ENCODE peak calls at places on chromosomes 11 and 22, in five cellular contexts. G is OCI-LY7; E is prostate gland; Z is thoracic aorta; X is CD4-positive, alpha-beta T cell. F is an unnamed sample.

GRCh38 chr11:15206791-15207190 is 92.1 kb downstream of the INSC start:
- DNase-seq in G (no peak), E (no peak), Z (no peak), X (no peak), F (no peak)

GRCh38 chr11:83220279-83220678 is 26.8 kb downstream of the ANKRD42 start:
- DNase-seq in G (no peak), E (no peak), Z (no peak), X (no peak), F (no peak)

GRCh38 chr11:134536677-134537076 is 124.6 kb upstream of the B3GAT1 start:
- DNase-seq in G (no peak), E (no peak), Z (no peak), X (no peak), F (peak)

GRCh38 chr11:65078151-65078550 is 5.7 kb downstream of the CDCA5 start:
- DNase-seq in G (peak), E (no peak), Z (no peak), X (peak), F (peak)

GRCh38 chr11:3824714-3825472 is 15.9 kb downstream of the RHOG start:
- DNase-seq in G (peak), E (no peak), Z (no peak), X (peak), F (peak)

GRCh38 chr11:131898872-131899400 is 528.5 kb downstream of the NTM start:
- DNase-seq in G (no peak), E (no peak), Z (no peak), X (no peak), F (no peak)

GRCh38 chr22:46136539-46137217 is 13.6 kb upstream of the PPARA start:
- DNase-seq in G (no peak), E (no peak), Z (no peak), X (no peak), F (no peak)

GRCh38 chr11:114912826-114913225 is 234.5 kb downstream of the NXPE2 start:
- DNase-seq in G (no peak), E (no peak), Z (no peak), X (no peak), F (no peak)

GRCh38 chr11:61293869-61294716 is 1.0 kb downstream of the VWCE start:
- DNase-seq in G (peak), E (no peak), Z (peak), X (no peak), F (peak)

GRCh38 chr11:27355575-27356104 is 7.4 kb downstream of the CCDC34 start:
- DNase-seq in G (no peak), E (no peak), Z (no peak), X (no peak), F (no peak)

GRCh38 chr11:47969401-47969800 is 11.0 kb upstream of the PTPRJ start:
- DNase-seq in G (no peak), E (no peak), Z (no peak), X (no peak), F (no peak)

GRCh38 chr11:2746401-2747230 is 46.8 kb upstream of the KCNQ1OT1 start:
- DNase-seq in G (no peak), E (no peak), Z (no peak), X (no peak), F (no peak)

GRCh38 chr11:113293936-113294335 is 20.4 kb upstream of the TTC12 start:
- DNase-seq in G (no peak), E (no peak), Z (no peak), X (no peak), F (no peak)

GRCh38 chr11:111347002-111347722 is 31.9 kb downstream of the POU2AF1 start:
- DNase-seq in G (no peak), E (no peak), Z (no peak), X (no peak), F (no peak)

GRCh38 chr11:61693897-61694840 is 14.0 kb downstream of the DAGLA start:
- DNase-seq in G (no peak), E (no peak), Z (no peak), X (no peak), F (no peak)

GRCh38 chr22:46115755-46116490 is 34.4 kb upstream of the PPARA start:
- DNase-seq in G (no peak), E (no peak), Z (no peak), X (no peak), F (no peak)

GRCh38 chr11:124657922-124658321 is 15.6 kb downstream of the SIAE start:
- DNase-seq in G (no peak), E (no peak), Z (no peak), X (no peak), F (no peak)

GRCh38 chr22:42643632-42644421 is 3.4 kb upstream of the ATP5MGL start:
- DNase-seq in G (no peak), E (no peak), Z (no peak), X (no peak), F (no peak)

GRCh38 chr22:50017701-50018224 is 5.2 kb upstream of the IL17REL start:
- DNase-seq in G (no peak), E (no peak), Z (no peak), X (no peak), F (no peak)

GRCh38 chr11:104054911-104055529 is 18.6 kb downstream of the DDI1 start:
- DNase-seq in G (no peak), E (no peak), Z (no peak), X (no peak), F (no peak)

GRCh38 chr11:44621784-44622183 is 56.3 kb downstream of the CD82 start:
- DNase-seq in G (no peak), E (no peak), Z (no peak), X (peak), F (no peak)

GRCh38 chr11:77073328-77074001 is 6.7 kb downstream of the CAPN5 start:
- DNase-seq in G (no peak), E (peak), Z (peak), X (peak), F (no peak)

GRCh38 chr11:65185869-65186341 is 4.2 kb downstream of the CAPN1 start:
- DNase-seq in G (peak), E (no peak), Z (no peak), X (no peak), F (no peak)

GRCh38 chr11:26950260-26950719 is 43.6 kb upstream of the FIBIN start:
- DNase-seq in G (no peak), E (no peak), Z (no peak), X (no peak), F (no peak)

GRCh38 chr11:44609028-44609782 is 43.7 kb downstream of the CD82 start:
- DNase-seq in G (peak), E (no peak), Z (no peak), X (no peak), F (no peak)

GRCh38 chr11:103585911-103586310 is 450.5 kb upstream of the DDI1 start:
- DNase-seq in G (no peak), E (no peak), Z (no peak), X (no peak), F (no peak)

GRCh38 chr11:120959189-120959588 is 64.7 kb upstream of the TBCEL start:
- DNase-seq in G (no peak), E (no peak), Z (no peak), X (no peak), F (no peak)

GRCh38 chr11:93537022-93537421 is 6.2 kb downstream of the SMCO4 start:
- DNase-seq in G (no peak), E (peak), Z (no peak), X (no peak), F (no peak)

GRCh38 chr11:77154381-77155081 is 26.5 kb downstream of the MYO7A start:
- DNase-seq in G (no peak), E (no peak), Z (no peak), X (no peak), F (no peak)

GRCh38 chr22:46409631-46410210 is 74.2 kb downstream of the TRMU start:
- DNase-seq in G (no peak), E (no peak), Z (no peak), X (no peak), F (no peak)

GRCh38 chr22:32518351-32518750 is 43.7 kb downstream of the FBXO7 start:
- DNase-seq in G (no peak), E (no peak), Z (no peak), X (no peak), F (no peak)

GRCh38 chr11:128179049-128179448 is 408.3 kb downstream of the ETS1 start:
- DNase-seq in G (no peak), E (no peak), Z (no peak), X (no peak), F (no peak)

GRCh38 chr11:119470316-119471266 is 47.6 kb upstream of the THY1 start:
- DNase-seq in G (no peak), E (no peak), Z (no peak), X (no peak), F (no peak)

GRCh38 chr22:42719656-42720262 is 911 bp downstream of the A4GALT start:
- DNase-seq in G (peak), E (no peak), Z (no peak), X (no peak), F (no peak)

GRCh38 chr11:87477321-87477720 is 439.6 kb downstream of the TMEM135 start:
- DNase-seq in G (no peak), E (no peak), Z (no peak), X (no peak), F (no peak)

GRCh38 chr11:133957926-133958325 is 1.2 kb upstream of the IGSF9B start:
- DNase-seq in G (no peak), E (no peak), Z (no peak), X (no peak), F (no peak)

DNA sequence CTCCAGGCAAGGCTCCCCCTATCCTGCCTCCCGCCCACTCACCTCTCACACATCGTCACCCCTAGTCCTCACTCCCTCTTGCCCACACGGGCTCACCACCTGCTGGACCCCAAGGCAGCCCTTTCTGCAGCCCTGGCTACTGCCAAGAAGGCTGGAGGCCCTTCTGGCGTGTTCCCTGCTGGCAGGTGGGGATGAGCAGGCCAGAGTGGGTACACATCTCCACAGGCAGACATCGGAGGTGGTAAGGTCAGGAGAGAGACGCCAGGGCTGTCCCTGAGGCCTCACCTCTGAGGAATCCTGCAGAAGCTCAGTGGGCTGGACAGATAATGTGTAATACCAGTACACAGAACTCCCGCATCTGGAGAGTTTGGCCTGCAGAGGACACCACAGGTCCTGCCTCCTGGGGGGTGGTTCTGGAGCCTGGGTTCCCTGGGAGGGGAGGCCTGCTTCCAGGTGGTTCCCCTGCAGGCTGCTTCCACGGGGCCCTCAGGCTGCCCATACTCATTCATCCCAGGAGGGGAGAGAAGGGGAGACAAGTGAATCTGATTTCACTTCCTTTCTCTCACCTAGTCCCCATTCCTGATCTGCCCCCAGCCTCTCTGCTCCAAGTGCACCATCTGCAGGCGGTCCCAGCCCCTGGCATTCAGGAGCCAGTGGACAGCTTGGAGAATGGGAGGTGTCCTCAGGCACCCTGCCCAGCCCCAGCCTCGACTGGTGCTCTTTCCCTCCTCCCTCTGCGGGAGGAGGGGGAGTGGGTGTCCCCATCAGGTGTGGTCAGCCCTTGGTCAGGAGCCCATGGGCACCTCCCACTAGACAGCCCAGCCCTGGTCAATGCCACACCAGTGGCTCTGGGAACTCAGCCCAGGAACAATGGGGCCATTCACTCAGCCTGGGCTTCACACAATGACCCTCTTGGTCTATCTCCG is 6.1 kb upstream of the CHST1 start:
- DNase-seq in G (no peak), E (no peak), Z (no peak), X (no peak), F (no peak)
- TF ChIP-seq CTCF in G (no peak), E (no peak), Z (no peak), X (no peak), F (no peak)

GRCh38 chr22:25895678-25896077 is 153.7 kb downstream of the MYO18B start:
- DNase-seq in G (no peak), E (no peak), Z (no peak), X (no peak), F (no peak)

GRCh38 chr22:25892678-25893077 is 150.7 kb downstream of the MYO18B start:
- DNase-seq in G (no peak), E (no peak), Z (no peak), X (no peak), F (no peak)

GRCh38 chr22:25896592-25896991 is 154.6 kb downstream of the MYO18B start:
- DNase-seq in G (no peak), E (no peak), Z (no peak), X (no peak), F (no peak)

GRCh38 chr22:25898707-25899365 is 156.8 kb downstream of the MYO18B start:
- DNase-seq in G (no peak), E (no peak), Z (no peak), X (no peak), F (no peak)

GRCh38 chr22:25896098-25896497 is 154.1 kb downstream of the MYO18B start:
- DNase-seq in G (peak), E (no peak), Z (no peak), X (no peak), F (no peak)
- TF ChIP-seq CTCF in G (peak), E (no peak), Z (no peak), X (no peak), F (no peak)

DNA sequence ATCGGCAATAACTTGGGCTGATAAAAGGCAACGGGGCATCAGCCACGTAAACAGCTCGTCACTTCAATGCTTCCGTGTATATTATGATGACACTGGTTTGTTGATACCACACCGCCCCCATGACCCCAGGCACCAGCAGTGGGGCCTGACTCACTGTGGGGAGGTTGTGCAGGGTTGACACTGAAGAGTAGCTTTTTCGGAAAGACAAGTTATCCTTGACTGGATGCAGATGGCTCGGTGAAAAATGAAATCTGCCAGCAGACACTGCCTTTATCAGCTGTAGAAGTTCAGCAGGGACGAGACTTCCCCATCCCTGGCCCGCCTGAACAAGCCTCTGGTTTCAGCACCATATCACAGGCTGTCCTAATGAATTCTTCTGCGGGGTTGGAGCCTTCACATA is 55.6 kb downstream of the WT1 start:
- DNase-seq in G (no peak), E (no peak), Z (no peak), X (no peak), F (no peak)
- TF ChIP-seq CTCF in G (no peak), E (no peak), Z (no peak), X (no peak), F (no peak)

DNA sequence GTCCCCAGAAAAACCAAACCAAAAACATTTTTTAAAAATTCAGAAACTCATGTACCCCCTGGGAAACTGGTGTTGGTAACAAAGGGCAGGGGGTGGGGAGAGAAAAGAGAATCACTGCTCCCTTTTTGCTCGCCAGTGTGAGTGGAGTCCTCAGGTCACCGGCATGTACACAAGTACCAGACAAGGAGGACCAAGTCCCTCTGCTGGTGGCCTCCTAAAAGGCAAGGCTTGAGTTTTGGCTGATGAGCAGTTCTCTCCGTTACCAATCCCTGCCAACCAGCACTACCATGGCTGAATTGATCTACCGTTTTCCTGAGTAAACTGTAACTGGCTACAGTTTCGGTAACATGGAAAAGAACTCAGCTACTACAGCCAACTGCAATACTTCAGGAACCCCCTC is 22.0 kb downstream of the APOL5 start:
- DNase-seq in G (no peak), E (no peak), Z (no peak), X (no peak), F (no peak)
- TF ChIP-seq CTCF in G (peak), E (no peak), Z (peak), X (peak), F (no peak)

DNA sequence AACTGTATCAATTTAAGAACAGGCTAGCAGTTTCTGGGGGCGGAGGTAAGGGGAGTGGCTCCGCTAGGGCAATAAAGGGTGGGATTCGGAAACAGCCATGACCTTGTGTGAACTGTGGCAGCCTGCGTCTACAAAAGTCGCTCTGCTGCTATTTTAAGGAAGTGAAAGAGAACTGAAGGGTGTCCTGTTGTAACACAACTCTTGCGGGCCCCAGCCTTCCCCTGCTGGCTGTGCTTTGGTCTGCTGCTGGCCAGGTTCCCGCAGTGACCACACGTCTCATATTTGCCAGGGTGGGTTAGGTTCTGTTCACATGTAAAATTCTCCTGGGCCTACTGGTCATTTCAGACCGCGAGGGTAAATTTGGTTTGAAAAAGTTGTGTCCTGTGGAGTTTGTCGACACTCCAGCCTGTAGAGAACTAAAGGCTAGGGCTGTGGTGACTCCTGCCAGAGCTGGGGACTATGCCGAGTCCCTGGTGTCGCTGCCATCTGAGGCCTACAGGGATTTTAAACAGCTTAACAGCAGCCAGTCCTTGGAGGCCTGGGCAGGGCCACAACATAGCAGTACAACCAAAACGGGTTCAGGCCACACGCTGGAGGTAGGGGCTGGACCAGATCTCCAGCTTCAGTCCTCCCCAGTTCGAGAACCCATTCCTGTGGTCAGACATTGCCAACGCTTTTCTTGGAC is 1.1 kb upstream of the PPFIBP2 start:
- DNase-seq in G (peak), E (peak), Z (peak), X (no peak), F (peak)
- TF ChIP-seq CTCF in G (no peak), E (peak), Z (no peak), X (no peak), F (no peak)

GRCh38 chr11:17930544-17931144 is 82.2 kb downstream of the SERGEF start:
- DNase-seq in G (no peak), E (no peak), Z (no peak), X (no peak), F (no peak)

GRCh38 chr11:17934194-17934593 is 78.7 kb downstream of the SERGEF start:
- DNase-seq in G (no peak), E (no peak), Z (no peak), X (no peak), F (no peak)

GRCh38 chr11:17933710-17934109 is 79.1 kb downstream of the SERGEF start:
- DNase-seq in G (no peak), E (no peak), Z (no peak), X (no peak), F (no peak)

GRCh38 chr11:17931595-17931994 is 81.3 kb downstream of the SERGEF start:
- DNase-seq in G (no peak), E (no peak), Z (no peak), X (no peak), F (no peak)

GRCh38 chr11:17932472-17932871 is 80.4 kb downstream of the SERGEF start:
- DNase-seq in G (no peak), E (no peak), Z (no peak), X (no peak), F (no peak)
- TF ChIP-seq CTCF in G (peak), E (no peak), Z (no peak), X (no peak), F (no peak)

GRCh38 chr22:20758688-20759087 is 15.2 kb upstream of the SERPIND1 start:
- DNase-seq in G (no peak), E (no peak), Z (no peak), X (no peak), F (no peak)
- TF ChIP-seq CTCF in G (no peak), E (no peak), Z (no peak), X (no peak), F (no peak)

GRCh38 chr11:95835768-95836488 is 45.6 kb downstream of the CEP57 start:
- DNase-seq in G (peak), E (peak), Z (peak), X (peak), F (no peak)
- TF ChIP-seq CTCF in G (peak), E (peak), Z (peak), X (peak), F (peak)

DNA sequence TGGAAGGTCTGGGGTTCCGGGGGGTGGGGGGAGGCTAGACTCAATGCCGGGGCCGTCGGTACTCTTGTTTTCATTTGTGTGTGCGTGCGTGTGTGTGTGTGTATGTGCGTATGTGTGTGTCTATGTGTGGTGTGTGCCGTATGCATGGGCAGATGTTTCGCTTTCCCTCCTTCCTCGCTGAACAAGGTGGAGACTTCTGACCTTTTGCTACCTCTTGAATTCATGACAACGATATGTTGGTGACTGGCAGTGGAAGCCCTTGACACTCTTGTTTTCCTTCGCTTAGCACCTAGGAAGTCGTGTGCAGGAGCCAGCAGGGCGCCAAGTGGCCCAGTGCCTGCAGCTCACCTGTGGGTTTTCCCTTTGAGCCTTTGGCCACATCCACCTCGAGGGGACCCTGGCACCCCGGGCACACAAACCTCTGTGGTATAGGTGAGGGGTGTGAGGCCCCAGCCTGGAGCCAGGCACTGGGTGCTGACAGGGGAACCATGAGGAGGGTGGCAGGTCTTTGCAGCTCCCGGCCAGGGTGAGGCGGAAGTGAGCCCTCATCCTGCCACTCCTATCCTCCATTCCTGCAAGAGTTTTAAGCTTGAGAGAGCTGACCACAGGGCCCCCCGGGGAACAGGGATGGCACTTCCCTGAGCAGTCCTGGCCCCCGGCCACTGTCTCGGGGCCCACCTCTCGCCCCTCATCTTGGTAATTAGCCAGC is 19.3 kb upstream of the TMEM191C start:
- DNase-seq in G (no peak), E (peak), Z (no peak), X (no peak), F (no peak)
- TF ChIP-seq CTCF in G (peak), E (no peak), Z (no peak), X (no peak), F (no peak)

F was measured in natural killer cell.